ENCODE peak calls at places on chromosomes 13 and 19, in four cellular contexts. G, Z, O and I are unnamed samples.

GRCh38 chr19:17475541-17476115 is 5.3 kb downstream of the SLC27A1 start:
- DNase-seq in G (peak), Z (no peak), O (no peak), I (peak)

GRCh38 chr13:66513728-66514127 is 716.4 kb downstream of the PCDH9 start:
- DNase-seq in G (peak), Z (no peak), O (no peak), I (no peak)

GRCh38 chr13:93561553-93561952 is 334.9 kb downstream of the GPC6 start:
- DNase-seq in G (no peak), Z (no peak), O (no peak), I (no peak)

GRCh38 chr13:26025196-26025595 is 26.6 kb downstream of the SHISA2 start:
- DNase-seq in G (no peak), Z (no peak), O (no peak), I (no peak)

GRCh38 chr19:48683349-48683748 is 10.5 kb upstream of the NTN5 start:
- DNase-seq in G (no peak), Z (no peak), O (no peak), I (no peak)

GRCh38 chr13:29892149-29892548 is 41.7 kb upstream of the UBL3 start:
- DNase-seq in G (no peak), Z (no peak), O (no peak), I (no peak)

GRCh38 chr19:47541507-47541906 is 26.6 kb upstream of the NAPA start:
- DNase-seq in G (no peak), Z (no peak), O (no peak), I (no peak)

GRCh38 chr13:106919638-106920037 is 351.7 kb upstream of the ARGLU1 start:
- DNase-seq in G (no peak), Z (no peak), O (no peak), I (no peak)